ENCODE peak calls at places on chromosome 9, in nine cellular contexts. One of them, this sample, is unnamed.
A peak's percentile ranks its signal among the peaks of the same experiment; 100 is the strongest.

GRCh38 chr9:70034292-70034711 is 9.3 kb upstream of the MAMDC2 start:
- DNase-seq in chondrocyte: no peak
- DNase-seq in sigmoid colon: no peak
- DNase-seq in glutamatergic neuron: no peak
- DNase-seq in GM06990: no peak
- DNase-seq in activated CD8-positive, alpha-beta T cell treated with anti-CD3 and anti-CD28 coated beads for 36 hours: no peak
- DNase-seq in astrocyte of the spinal cord: no peak
- DNase-seq in psoas muscle: no peak
- DNase-seq in OCI-LY7: no peak
- DNase-seq in this sample: no peak

GRCh38 chr9:12884736-12885395 is 110.0 kb downstream of the LURAP1L start:
- DNase-seq in OCI-LY7: no peak
- DNase-seq in astrocyte of the spinal cord: peak; percentile 79
- DNase-seq in chondrocyte: no peak
- DNase-seq in psoas muscle: no peak
- DNase-seq in activated CD8-positive, alpha-beta T cell treated with anti-CD3 and anti-CD28 coated beads for 36 hours: no peak
- DNase-seq in sigmoid colon: no peak
- DNase-seq in glutamatergic neuron: no peak
- DNase-seq in GM06990: no peak
- DNase-seq in this sample: no peak

GRCh38 chr9:120366646-120367019 is 213.3 kb downstream of the CDK5RAP2 start:
- DNase-seq in GM06990: no peak
- DNase-seq in glutamatergic neuron: no peak
- DNase-seq in astrocyte of the spinal cord: peak; percentile 86
- DNase-seq in sigmoid colon: no peak
- DNase-seq in psoas muscle: no peak
- DNase-seq in OCI-LY7: no peak
- DNase-seq in activated CD8-positive, alpha-beta T cell treated with anti-CD3 and anti-CD28 coated beads for 36 hours: no peak
- DNase-seq in chondrocyte: no peak
- DNase-seq in this sample: no peak

GRCh38 chr9:137969008-137969407 is 91.4 kb downstream of the CACNA1B start:
- DNase-seq in chondrocyte: no peak
- DNase-seq in glutamatergic neuron: no peak
- DNase-seq in astrocyte of the spinal cord: no peak
- DNase-seq in psoas muscle: peak; percentile 28
- DNase-seq in GM06990: no peak
- DNase-seq in OCI-LY7: no peak
- DNase-seq in activated CD8-positive, alpha-beta T cell treated with anti-CD3 and anti-CD28 coated beads for 36 hours: no peak
- DNase-seq in sigmoid colon: peak; percentile 50
- DNase-seq in this sample: peak; percentile 17

GRCh38 chr9:75088646-75089368 is 493 bp downstream of the OSTF1 start:
- DNase-seq in OCI-LY7: peak; percentile 76
- DNase-seq in astrocyte of the spinal cord: peak; percentile 63
- DNase-seq in chondrocyte: no peak
- DNase-seq in glutamatergic neuron: peak; percentile 41
- DNase-seq in GM06990: peak; percentile 71
- DNase-seq in psoas muscle: peak; percentile 83
- DNase-seq in activated CD8-positive, alpha-beta T cell treated with anti-CD3 and anti-CD28 coated beads for 36 hours: peak; percentile 37
- DNase-seq in sigmoid colon: peak; percentile 81
- DNase-seq in this sample: peak; percentile 68

GRCh38 chr9:113682297-113682771 is 193.8 kb upstream of the ZNF618 start:
- DNase-seq in sigmoid colon: peak; percentile 81
- DNase-seq in glutamatergic neuron: peak; percentile 85
- DNase-seq in OCI-LY7: peak; percentile 45
- DNase-seq in psoas muscle: peak; percentile 70
- DNase-seq in astrocyte of the spinal cord: peak; percentile 83
- DNase-seq in activated CD8-positive, alpha-beta T cell treated with anti-CD3 and anti-CD28 coated beads for 36 hours: peak; percentile 69
- DNase-seq in GM06990: no peak
- DNase-seq in chondrocyte: no peak
- DNase-seq in this sample: peak; percentile 66

GRCh38 chr9:93636667-93637066 is 60.3 kb downstream of the PHF2 start:
- DNase-seq in activated CD8-positive, alpha-beta T cell treated with anti-CD3 and anti-CD28 coated beads for 36 hours: no peak
- DNase-seq in chondrocyte: peak; percentile 53
- DNase-seq in sigmoid colon: peak; percentile 46
- DNase-seq in GM06990: no peak
- DNase-seq in psoas muscle: no peak
- DNase-seq in OCI-LY7: no peak
- DNase-seq in astrocyte of the spinal cord: no peak
- DNase-seq in glutamatergic neuron: no peak
- DNase-seq in this sample: no peak

GRCh38 chr9:134681061-134681661 is 39.6 kb downstream of the COL5A1 start:
- DNase-seq in OCI-LY7: no peak
- DNase-seq in glutamatergic neuron: no peak
- DNase-seq in astrocyte of the spinal cord: peak; percentile 80
- DNase-seq in sigmoid colon: peak; percentile 65
- DNase-seq in activated CD8-positive, alpha-beta T cell treated with anti-CD3 and anti-CD28 coated beads for 36 hours: no peak
- DNase-seq in GM06990: no peak
- DNase-seq in chondrocyte: peak; percentile 60
- DNase-seq in psoas muscle: no peak
- DNase-seq in this sample: no peak

GRCh38 chr9:94624621-94625020 is 14.7 kb downstream of the FBP1 start:
- DNase-seq in chondrocyte: no peak
- DNase-seq in sigmoid colon: no peak
- DNase-seq in OCI-LY7: no peak
- DNase-seq in astrocyte of the spinal cord: no peak
- DNase-seq in glutamatergic neuron: no peak
- DNase-seq in activated CD8-positive, alpha-beta T cell treated with anti-CD3 and anti-CD28 coated beads for 36 hours: no peak
- DNase-seq in psoas muscle: no peak
- DNase-seq in GM06990: no peak
- DNase-seq in this sample: no peak

GRCh38 chr9:136847065-136847826 is 2.0 kb upstream of the PHPT1 start:
- DNase-seq in psoas muscle: peak; percentile 75
- DNase-seq in glutamatergic neuron: peak; percentile 64
- DNase-seq in GM06990: no peak
- DNase-seq in chondrocyte: no peak
- DNase-seq in OCI-LY7: peak; percentile 20
- DNase-seq in activated CD8-positive, alpha-beta T cell treated with anti-CD3 and anti-CD28 coated beads for 36 hours: no peak
- DNase-seq in sigmoid colon: no peak
- DNase-seq in astrocyte of the spinal cord: peak; percentile 61
- DNase-seq in this sample: peak; percentile 64

GRCh38 chr9:35756275-35756742 is 2.2 kb upstream of the MSMP start:
- DNase-seq in astrocyte of the spinal cord: no peak
- DNase-seq in OCI-LY7: no peak
- DNase-seq in chondrocyte: no peak
- DNase-seq in activated CD8-positive, alpha-beta T cell treated with anti-CD3 and anti-CD28 coated beads for 36 hours: peak; percentile 88
- DNase-seq in GM06990: no peak
- DNase-seq in sigmoid colon: peak; percentile 87
- DNase-seq in glutamatergic neuron: peak; percentile 65
- DNase-seq in psoas muscle: peak; percentile 81
- DNase-seq in this sample: no peak

GRCh38 chr9:131094622-131095021 is 1.7 kb upstream of the AIF1L start:
- DNase-seq in psoas muscle: peak; percentile 73
- DNase-seq in GM06990: no peak
- DNase-seq in OCI-LY7: no peak
- DNase-seq in activated CD8-positive, alpha-beta T cell treated with anti-CD3 and anti-CD28 coated beads for 36 hours: no peak
- DNase-seq in glutamatergic neuron: no peak
- DNase-seq in astrocyte of the spinal cord: no peak
- DNase-seq in chondrocyte: no peak
- DNase-seq in sigmoid colon: no peak
- DNase-seq in this sample: no peak

GRCh38 chr9:107193251-107193650 is 89.8 kb upstream of the RAD23B start:
- DNase-seq in chondrocyte: no peak
- DNase-seq in OCI-LY7: no peak
- DNase-seq in GM06990: no peak
- DNase-seq in psoas muscle: no peak
- DNase-seq in activated CD8-positive, alpha-beta T cell treated with anti-CD3 and anti-CD28 coated beads for 36 hours: no peak
- DNase-seq in glutamatergic neuron: no peak
- DNase-seq in sigmoid colon: no peak
- DNase-seq in astrocyte of the spinal cord: no peak
- DNase-seq in this sample: no peak

GRCh38 chr9:100322954-100323536 is 29.7 kb downstream of the TEX10 start:
- DNase-seq in astrocyte of the spinal cord: peak; percentile 56
- DNase-seq in glutamatergic neuron: peak; percentile 40
- DNase-seq in psoas muscle: no peak
- DNase-seq in sigmoid colon: no peak
- DNase-seq in activated CD8-positive, alpha-beta T cell treated with anti-CD3 and anti-CD28 coated beads for 36 hours: peak; percentile 63
- DNase-seq in GM06990: no peak
- DNase-seq in OCI-LY7: peak; percentile 55
- DNase-seq in chondrocyte: no peak
- DNase-seq in this sample: peak; percentile 11

GRCh38 chr9:27108981-27109541 is at the start of gene TEK:
- DNase-seq in astrocyte of the spinal cord: no peak
- DNase-seq in OCI-LY7: no peak
- DNase-seq in GM06990: no peak
- DNase-seq in sigmoid colon: no peak
- DNase-seq in activated CD8-positive, alpha-beta T cell treated with anti-CD3 and anti-CD28 coated beads for 36 hours: no peak
- DNase-seq in psoas muscle: no peak
- DNase-seq in glutamatergic neuron: no peak
- DNase-seq in chondrocyte: no peak
- DNase-seq in this sample: no peak

GRCh38 chr9:4116708-4117460 is 183.0 kb downstream of the GLIS3 start:
- DNase-seq in chondrocyte: no peak
- DNase-seq in psoas muscle: no peak
- DNase-seq in astrocyte of the spinal cord: no peak
- DNase-seq in sigmoid colon: no peak
- DNase-seq in activated CD8-positive, alpha-beta T cell treated with anti-CD3 and anti-CD28 coated beads for 36 hours: no peak
- DNase-seq in glutamatergic neuron: no peak
- DNase-seq in OCI-LY7: no peak
- DNase-seq in GM06990: no peak
- DNase-seq in this sample: no peak

GRCh38 chr9:4116091-4116581 is 183.7 kb downstream of the GLIS3 start:
- DNase-seq in psoas muscle: no peak
- DNase-seq in GM06990: no peak
- DNase-seq in activated CD8-positive, alpha-beta T cell treated with anti-CD3 and anti-CD28 coated beads for 36 hours: no peak
- DNase-seq in OCI-LY7: no peak
- DNase-seq in astrocyte of the spinal cord: peak; percentile 42
- DNase-seq in sigmoid colon: no peak
- DNase-seq in glutamatergic neuron: no peak
- DNase-seq in chondrocyte: no peak
- DNase-seq in this sample: no peak

GRCh38 chr9:4118666-4119065 is 181.2 kb downstream of the GLIS3 start:
- DNase-seq in activated CD8-positive, alpha-beta T cell treated with anti-CD3 and anti-CD28 coated beads for 36 hours: no peak
- DNase-seq in chondrocyte: no peak
- DNase-seq in glutamatergic neuron: no peak
- DNase-seq in psoas muscle: no peak
- DNase-seq in OCI-LY7: no peak
- DNase-seq in sigmoid colon: no peak
- DNase-seq in astrocyte of the spinal cord: no peak
- DNase-seq in GM06990: no peak
- DNase-seq in this sample: no peak

GRCh38 chr9:4119778-4120554 is 179.9 kb downstream of the GLIS3 start:
- DNase-seq in GM06990: no peak
- DNase-seq in chondrocyte: no peak
- DNase-seq in astrocyte of the spinal cord: no peak
- DNase-seq in glutamatergic neuron: no peak
- DNase-seq in psoas muscle: no peak
- DNase-seq in activated CD8-positive, alpha-beta T cell treated with anti-CD3 and anti-CD28 coated beads for 36 hours: no peak
- DNase-seq in OCI-LY7: no peak
- DNase-seq in sigmoid colon: no peak
- DNase-seq in this sample: no peak

GRCh38 chr9:4117835-4118610 is 181.8 kb downstream of the GLIS3 start:
- DNase-seq in sigmoid colon: no peak
- DNase-seq in activated CD8-positive, alpha-beta T cell treated with anti-CD3 and anti-CD28 coated beads for 36 hours: peak; percentile 54
- DNase-seq in GM06990: peak; percentile 44
- DNase-seq in chondrocyte: peak; percentile 75
- DNase-seq in astrocyte of the spinal cord: no peak
- DNase-seq in glutamatergic neuron: peak; percentile 25
- DNase-seq in OCI-LY7: peak; percentile 47
- DNase-seq in psoas muscle: peak; percentile 47
- DNase-seq in this sample: peak; percentile 69
- TF ChIP-seq CTCF in sigmoid colon: peak; percentile 12
- TF ChIP-seq CTCF in activated CD8-positive, alpha-beta T cell treated with anti-CD3 and anti-CD28 coated beads for 36 hours: peak; percentile 54
- TF ChIP-seq CTCF in GM06990: peak; percentile 94
- TF ChIP-seq CTCF in chondrocyte: peak; percentile 51
- TF ChIP-seq CTCF in astrocyte of the spinal cord: peak; percentile 42
- TF ChIP-seq CTCF in glutamatergic neuron: peak; percentile 37
- TF ChIP-seq CTCF in OCI-LY7: peak; percentile 79
- TF ChIP-seq CTCF in psoas muscle: no peak
- TF ChIP-seq CTCF in this sample: peak; percentile 54

DNA sequence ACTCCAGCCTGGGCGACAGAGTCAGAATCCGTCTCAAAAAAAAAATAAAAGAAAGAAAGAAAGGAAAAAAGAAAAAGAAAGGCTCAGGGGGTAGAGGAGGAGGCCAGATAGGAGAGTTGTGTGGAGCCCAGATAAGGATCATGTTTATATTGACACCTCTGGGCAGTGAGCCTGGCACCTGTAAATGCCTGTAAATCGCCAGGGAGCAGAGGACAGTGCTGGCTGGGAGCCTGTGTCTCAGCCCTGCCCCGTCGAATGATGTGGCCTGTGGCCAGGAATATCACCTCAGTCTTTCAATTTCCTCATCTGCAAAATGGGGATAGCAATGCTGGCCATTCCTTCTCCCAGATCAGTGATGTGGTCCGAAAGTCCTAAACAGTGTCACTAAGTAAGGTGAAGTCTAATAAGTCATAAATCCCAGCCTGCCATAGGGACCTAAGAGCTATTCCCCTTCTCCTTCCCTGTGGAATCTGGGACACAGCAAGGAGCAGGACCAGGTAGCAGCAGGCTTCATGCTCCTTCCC is 10.3 kb upstream of the ABO start:
- DNase-seq in glutamatergic neuron: no peak
- DNase-seq in astrocyte of the spinal cord: no peak
- DNase-seq in psoas muscle: no peak
- DNase-seq in activated CD8-positive, alpha-beta T cell treated with anti-CD3 and anti-CD28 coated beads for 36 hours: no peak
- DNase-seq in OCI-LY7: no peak
- DNase-seq in GM06990: no peak
- DNase-seq in chondrocyte: no peak
- DNase-seq in sigmoid colon: no peak
- DNase-seq in this sample: no peak
- TF ChIP-seq CTCF in glutamatergic neuron: no peak
- TF ChIP-seq CTCF in astrocyte of the spinal cord: no peak
- TF ChIP-seq CTCF in psoas muscle: no peak
- TF ChIP-seq CTCF in activated CD8-positive, alpha-beta T cell treated with anti-CD3 and anti-CD28 coated beads for 36 hours: no peak
- TF ChIP-seq CTCF in OCI-LY7: no peak
- TF ChIP-seq CTCF in GM06990: no peak
- TF ChIP-seq CTCF in chondrocyte: no peak
- TF ChIP-seq CTCF in sigmoid colon: no peak
- TF ChIP-seq CTCF in this sample: no peak

DNA sequence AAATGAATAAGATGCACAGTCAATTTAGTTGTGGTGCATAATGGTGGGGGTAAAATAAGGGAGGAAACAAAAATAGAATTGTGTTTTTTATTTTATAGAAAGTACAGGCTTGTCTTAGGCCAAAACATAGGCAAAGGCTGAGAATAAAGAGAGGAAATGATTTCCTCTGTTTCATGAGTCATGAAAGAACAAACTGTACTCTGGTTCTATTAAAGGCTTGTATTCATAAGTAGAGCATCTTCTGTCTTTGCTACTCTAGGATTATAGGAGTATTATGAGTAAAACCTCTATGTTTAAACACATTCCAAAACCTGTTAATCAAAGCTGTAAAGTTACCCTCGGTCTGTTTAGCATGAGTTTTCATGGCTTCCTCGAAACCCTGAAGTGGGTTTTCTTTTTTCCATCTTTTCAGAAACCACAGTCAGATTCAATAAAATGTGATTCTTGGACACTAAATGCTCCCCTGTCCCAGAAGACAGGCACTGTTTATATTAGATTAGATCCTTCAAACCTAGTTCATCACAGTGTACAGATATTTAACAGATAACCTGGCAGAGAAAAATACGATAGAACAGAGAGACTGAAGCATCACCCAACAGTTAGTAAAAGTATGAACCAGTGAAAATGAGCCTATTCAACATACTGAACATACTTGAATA is 473.9 kb upstream of the CYLC2 start:
- DNase-seq in glutamatergic neuron: no peak
- DNase-seq in OCI-LY7: no peak
- DNase-seq in psoas muscle: no peak
- DNase-seq in chondrocyte: no peak
- DNase-seq in activated CD8-positive, alpha-beta T cell treated with anti-CD3 and anti-CD28 coated beads for 36 hours: no peak
- DNase-seq in astrocyte of the spinal cord: peak; percentile 0
- DNase-seq in sigmoid colon: no peak
- DNase-seq in GM06990: no peak
- DNase-seq in this sample: no peak
- TF ChIP-seq CTCF in glutamatergic neuron: no peak
- TF ChIP-seq CTCF in OCI-LY7: no peak
- TF ChIP-seq CTCF in psoas muscle: no peak
- TF ChIP-seq CTCF in chondrocyte: no peak
- TF ChIP-seq CTCF in activated CD8-positive, alpha-beta T cell treated with anti-CD3 and anti-CD28 coated beads for 36 hours: no peak
- TF ChIP-seq CTCF in astrocyte of the spinal cord: no peak
- TF ChIP-seq CTCF in sigmoid colon: no peak
- TF ChIP-seq CTCF in GM06990: no peak
- TF ChIP-seq CTCF in this sample: no peak

GRCh38 chr9:20623021-20623747 is 885 bp upstream of the MLLT3 start:
- DNase-seq in OCI-LY7: peak; percentile 25
- DNase-seq in GM06990: peak; percentile 66
- DNase-seq in psoas muscle: peak; percentile 55
- DNase-seq in chondrocyte: no peak
- DNase-seq in sigmoid colon: peak; percentile 70
- DNase-seq in astrocyte of the spinal cord: no peak
- DNase-seq in glutamatergic neuron: peak; percentile 20
- DNase-seq in activated CD8-positive, alpha-beta T cell treated with anti-CD3 and anti-CD28 coated beads for 36 hours: peak; percentile 79
- DNase-seq in this sample: peak; percentile 26
- TF ChIP-seq CTCF in OCI-LY7: no peak
- TF ChIP-seq CTCF in GM06990: peak; percentile 11
- TF ChIP-seq CTCF in psoas muscle: no peak
- TF ChIP-seq CTCF in chondrocyte: no peak
- TF ChIP-seq CTCF in sigmoid colon: peak; percentile 7
- TF ChIP-seq CTCF in astrocyte of the spinal cord: no peak
- TF ChIP-seq CTCF in glutamatergic neuron: no peak
- TF ChIP-seq CTCF in activated CD8-positive, alpha-beta T cell treated with anti-CD3 and anti-CD28 coated beads for 36 hours: no peak
- TF ChIP-seq CTCF in this sample: no peak

This sample was measured in GM13976.